ENCODE peak calls at places on chromosome 4, in six cellular contexts. One of them, this sample, is unnamed.

GRCh38 chr4:23697001-23697528 is 192.8 kb downstream of the PPARGC1A start:
- DNase-seq in HepG2: no peak
- DNase-seq in GM12878: no peak
- DNase-seq in GM12891: no peak
- DNase-seq in H1: no peak
- DNase-seq in SK-N-SH: no peak
- DNase-seq in this sample: no peak

GRCh38 chr4:151031831-151032605 is 16.9 kb upstream of the LRBA start:
- DNase-seq in HepG2: no peak
- DNase-seq in GM12878: peak; percentile 54
- DNase-seq in GM12891: no peak
- DNase-seq in H1: no peak
- DNase-seq in SK-N-SH: peak; percentile 13
- DNase-seq in this sample: no peak

GRCh38 chr4:70705146-70705855 is 16.5 kb upstream of the RUFY3 start:
- DNase-seq in HepG2: peak; percentile 52
- DNase-seq in GM12878: no peak
- DNase-seq in GM12891: peak; percentile 67
- DNase-seq in H1: peak; percentile 80
- DNase-seq in SK-N-SH: peak; percentile 91
- DNase-seq in this sample: peak; percentile 67

GRCh38 chr4:22593933-22594332 is 78.1 kb upstream of the ADGRA3 start:
- DNase-seq in HepG2: no peak
- DNase-seq in GM12878: no peak
- DNase-seq in GM12891: no peak
- DNase-seq in H1: no peak
- DNase-seq in SK-N-SH: no peak
- DNase-seq in this sample: no peak

GRCh38 chr4:151361966-151362365 is 36.6 kb upstream of the SH3D19 start:
- DNase-seq in HepG2: no peak
- DNase-seq in GM12878: no peak
- DNase-seq in GM12891: no peak
- DNase-seq in H1: no peak
- DNase-seq in SK-N-SH: no peak
- DNase-seq in this sample: no peak

GRCh38 chr4:10664408-10664807 is 20.2 kb downstream of the CLNK start:
- DNase-seq in HepG2: no peak
- DNase-seq in GM12878: no peak
- DNase-seq in GM12891: no peak
- DNase-seq in H1: no peak
- DNase-seq in SK-N-SH: no peak
- DNase-seq in this sample: no peak

GRCh38 chr4:113260671-113261070 is 211.2 kb downstream of the ANK2 start:
- DNase-seq in HepG2: no peak
- DNase-seq in GM12878: no peak
- DNase-seq in GM12891: no peak
- DNase-seq in H1: no peak
- DNase-seq in SK-N-SH: no peak
- DNase-seq in this sample: no peak

GRCh38 chr4:3283916-3284315 is 8.9 kb upstream of the RGS12 start:
- DNase-seq in HepG2: no peak
- DNase-seq in GM12878: no peak
- DNase-seq in GM12891: no peak
- DNase-seq in H1: no peak
- DNase-seq in SK-N-SH: no peak
- DNase-seq in this sample: no peak

GRCh38 chr4:123640271-123640670 is 243.7 kb downstream of the SPRY1 start:
- DNase-seq in HepG2: no peak
- DNase-seq in GM12878: no peak
- DNase-seq in GM12891: no peak
- DNase-seq in H1: no peak
- DNase-seq in SK-N-SH: no peak
- DNase-seq in this sample: no peak

GRCh38 chr4:10347815-10348214 is 109.4 kb downstream of the ZNF518B start:
- DNase-seq in HepG2: no peak
- DNase-seq in GM12878: no peak
- DNase-seq in GM12891: no peak
- DNase-seq in H1: no peak
- DNase-seq in SK-N-SH: no peak
- DNase-seq in this sample: no peak

GRCh38 chr4:124931050-124931449 is 218.5 kb upstream of the ANKRD50 start:
- DNase-seq in HepG2: no peak
- DNase-seq in GM12878: no peak
- DNase-seq in GM12891: no peak
- DNase-seq in H1: no peak
- DNase-seq in SK-N-SH: no peak
- DNase-seq in this sample: no peak

GRCh38 chr4:92969650-92970370 is 666.0 kb downstream of the GRID2 start:
- DNase-seq in HepG2: peak; percentile 89
- DNase-seq in GM12878: no peak
- DNase-seq in GM12891: no peak
- DNase-seq in H1: no peak
- DNase-seq in SK-N-SH: no peak
- DNase-seq in this sample: no peak

GRCh38 chr4:146654976-146655761 is 16.5 kb downstream of the POU4F2 start:
- DNase-seq in HepG2: no peak
- DNase-seq in GM12878: no peak
- DNase-seq in GM12891: no peak
- DNase-seq in H1: peak; percentile 77
- DNase-seq in SK-N-SH: peak; percentile 84
- DNase-seq in this sample: no peak

GRCh38 chr4:23915459-23916132 is 25.7 kb upstream of the PPARGC1A start:
- DNase-seq in HepG2: no peak
- DNase-seq in GM12878: no peak
- DNase-seq in GM12891: no peak
- DNase-seq in H1: no peak
- DNase-seq in SK-N-SH: no peak
- DNase-seq in this sample: no peak

GRCh38 chr4:124974163-124974562 is 261.6 kb upstream of the ANKRD50 start:
- DNase-seq in HepG2: no peak
- DNase-seq in GM12878: no peak
- DNase-seq in GM12891: no peak
- DNase-seq in H1: no peak
- DNase-seq in SK-N-SH: no peak
- DNase-seq in this sample: no peak

GRCh38 chr4:68712207-68712606 is 41.8 kb upstream of the UGT2B15 start:
- DNase-seq in HepG2: no peak
- DNase-seq in GM12878: no peak
- DNase-seq in GM12891: no peak
- DNase-seq in H1: no peak
- DNase-seq in SK-N-SH: no peak
- DNase-seq in this sample: no peak

GRCh38 chr4:84927428-84927827 is 39.1 kb downstream of the WDFY3 start:
- DNase-seq in HepG2: no peak
- DNase-seq in GM12878: no peak
- DNase-seq in GM12891: no peak
- DNase-seq in H1: no peak
- DNase-seq in SK-N-SH: no peak
- DNase-seq in this sample: no peak

GRCh38 chr4:120858776-120859175 is 63.8 kb downstream of the PRDM5 start:
- DNase-seq in HepG2: no peak
- DNase-seq in GM12878: no peak
- DNase-seq in GM12891: no peak
- DNase-seq in H1: no peak
- DNase-seq in SK-N-SH: no peak
- DNase-seq in this sample: no peak

GRCh38 chr4:184810720-184811119 is 15.0 kb downstream of the ACSL1 start:
- DNase-seq in HepG2: no peak
- DNase-seq in GM12878: no peak
- DNase-seq in GM12891: no peak
- DNase-seq in H1: no peak
- DNase-seq in SK-N-SH: no peak
- DNase-seq in this sample: no peak

GRCh38 chr4:40749717-40750460 is at the start of gene NSUN7:
- DNase-seq in HepG2: no peak
- DNase-seq in GM12878: no peak
- DNase-seq in GM12891: peak; percentile 40
- DNase-seq in H1: peak; percentile 93
- DNase-seq in SK-N-SH: peak; percentile 91
- DNase-seq in this sample: peak; percentile 27
- TF ChIP-seq TAF1 in HepG2: no peak
- TF ChIP-seq TAF1 in GM12878: no peak
- TF ChIP-seq TAF1 in GM12891: no peak
- TF ChIP-seq TAF1 in H1: peak; percentile 87
- TF ChIP-seq TAF1 in SK-N-SH: no peak
- TF ChIP-seq TAF1 in this sample: no peak

DNA sequence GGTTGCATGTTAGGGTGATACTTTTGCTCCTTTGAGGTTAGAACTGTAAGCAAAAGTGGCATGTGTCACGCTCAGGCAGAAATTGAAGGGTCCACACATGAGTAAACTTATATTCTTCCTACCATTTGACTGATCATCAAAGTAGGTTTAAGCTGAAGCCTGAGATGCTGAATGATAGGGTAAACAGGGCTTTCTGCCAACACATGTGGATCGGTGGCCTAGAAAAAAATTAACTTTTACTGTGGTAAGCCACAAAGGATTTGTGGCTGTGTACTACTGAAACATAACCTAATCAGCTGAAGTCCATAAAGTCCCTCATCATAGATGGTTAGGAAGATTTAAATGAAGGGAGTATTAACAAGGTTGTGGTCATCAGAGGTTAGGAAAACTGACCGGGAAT is 1070.1 kb downstream of the STPG2 start:
- DNase-seq in HepG2: no peak
- DNase-seq in GM12878: no peak
- DNase-seq in GM12891: no peak
- DNase-seq in H1: no peak
- DNase-seq in SK-N-SH: no peak
- DNase-seq in this sample: no peak
- TF ChIP-seq TAF1 in HepG2: no peak
- TF ChIP-seq TAF1 in GM12878: no peak
- TF ChIP-seq TAF1 in GM12891: no peak
- TF ChIP-seq TAF1 in H1: no peak
- TF ChIP-seq TAF1 in SK-N-SH: no peak
- TF ChIP-seq TAF1 in this sample: no peak

GRCh38 chr4:156084312-156084811 is 130.7 kb upstream of the CTSO start:
- DNase-seq in HepG2: no peak
- DNase-seq in GM12878: no peak
- DNase-seq in GM12891: no peak
- DNase-seq in H1: no peak
- DNase-seq in SK-N-SH: no peak
- DNase-seq in this sample: no peak

DNA sequence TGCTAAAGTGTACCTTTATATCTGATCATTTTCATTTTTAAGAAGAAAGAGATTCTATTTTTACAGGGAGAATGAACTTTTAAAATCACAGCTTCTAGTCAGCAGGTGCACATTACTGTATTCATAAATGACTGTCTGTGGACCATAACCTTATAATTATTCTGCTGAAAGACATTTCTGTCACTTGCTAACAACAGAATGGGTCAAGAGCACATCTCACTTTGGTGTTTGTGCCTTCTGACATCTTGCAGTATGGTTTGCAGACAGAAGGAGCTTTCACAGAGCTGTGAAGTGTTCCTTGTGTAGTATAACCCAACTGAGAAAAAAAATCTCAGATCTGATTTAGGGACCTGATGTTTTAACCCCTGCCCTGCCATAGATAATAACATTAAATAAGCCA is 131.4 kb upstream of the CTSO start:
- DNase-seq in HepG2: no peak
- DNase-seq in GM12878: no peak
- DNase-seq in GM12891: no peak
- DNase-seq in H1: no peak
- DNase-seq in SK-N-SH: no peak
- DNase-seq in this sample: no peak
- TF ChIP-seq TAF1 in HepG2: no peak
- TF ChIP-seq TAF1 in GM12878: no peak
- TF ChIP-seq TAF1 in GM12891: no peak
- TF ChIP-seq TAF1 in H1: no peak
- TF ChIP-seq TAF1 in SK-N-SH: no peak
- TF ChIP-seq TAF1 in this sample: no peak

DNA sequence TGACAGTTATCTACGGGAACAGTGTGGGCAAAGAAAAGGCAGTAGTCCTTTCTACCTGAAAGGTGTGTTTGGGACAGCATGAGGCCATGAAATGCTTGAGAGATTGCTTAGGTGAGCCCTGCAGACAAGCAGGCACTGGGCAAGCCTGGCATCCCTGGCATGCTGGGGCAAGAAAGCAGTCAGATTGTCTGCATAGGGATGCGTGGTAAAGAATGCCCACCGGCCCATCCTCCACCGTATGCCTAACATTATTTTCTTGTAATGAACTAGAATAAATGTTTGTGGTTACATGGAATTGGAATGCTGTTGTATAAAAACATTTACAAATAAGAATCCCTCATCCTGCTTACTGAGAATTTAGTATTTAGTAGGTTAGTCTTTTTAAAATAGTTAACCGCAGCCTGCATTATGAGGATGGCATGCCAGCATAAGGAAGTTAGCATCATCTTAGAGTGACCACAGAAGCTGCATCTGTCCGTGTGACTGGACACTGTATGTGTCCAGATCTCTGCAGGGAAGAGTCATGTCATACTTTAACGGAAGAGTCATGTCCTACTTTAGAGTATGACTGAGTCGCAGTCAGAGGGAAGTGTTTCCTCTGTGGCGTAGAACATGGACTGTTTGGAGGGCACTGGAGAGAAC is 18.9 kb downstream of the ZBTB49 start:
- DNase-seq in HepG2: no peak
- DNase-seq in GM12878: no peak
- DNase-seq in GM12891: no peak
- DNase-seq in H1: no peak
- DNase-seq in SK-N-SH: no peak
- DNase-seq in this sample: no peak
- TF ChIP-seq TAF1 in HepG2: no peak
- TF ChIP-seq TAF1 in GM12878: no peak
- TF ChIP-seq TAF1 in GM12891: no peak
- TF ChIP-seq TAF1 in H1: no peak
- TF ChIP-seq TAF1 in SK-N-SH: no peak
- TF ChIP-seq TAF1 in this sample: no peak

GRCh38 chr4:14924945-14925344 is 77.3 kb upstream of the CPEB2 start:
- DNase-seq in HepG2: no peak
- DNase-seq in GM12878: no peak
- DNase-seq in GM12891: no peak
- DNase-seq in H1: no peak
- DNase-seq in SK-N-SH: no peak
- DNase-seq in this sample: no peak

GRCh38 chr4:14926368-14926767 is 75.9 kb upstream of the CPEB2 start:
- DNase-seq in HepG2: no peak
- DNase-seq in GM12878: no peak
- DNase-seq in GM12891: no peak
- DNase-seq in H1: no peak
- DNase-seq in SK-N-SH: no peak
- DNase-seq in this sample: no peak

GRCh38 chr4:14925471-14925870 is 76.8 kb upstream of the CPEB2 start:
- DNase-seq in HepG2: no peak
- DNase-seq in GM12878: no peak
- DNase-seq in GM12891: no peak
- DNase-seq in H1: no peak
- DNase-seq in SK-N-SH: no peak
- DNase-seq in this sample: no peak

GRCh38 chr4:14929669-14930068 is 72.6 kb upstream of the CPEB2 start:
- DNase-seq in HepG2: no peak
- DNase-seq in GM12878: no peak
- DNase-seq in GM12891: no peak
- DNase-seq in H1: no peak
- DNase-seq in SK-N-SH: no peak
- DNase-seq in this sample: no peak

GRCh38 chr4:14928035-14928434 is 74.2 kb upstream of the CPEB2 start:
- DNase-seq in HepG2: no peak
- DNase-seq in GM12878: no peak
- DNase-seq in GM12891: no peak
- DNase-seq in H1: no peak
- DNase-seq in SK-N-SH: no peak
- DNase-seq in this sample: no peak
- TF ChIP-seq TAF1 in HepG2: no peak
- TF ChIP-seq TAF1 in GM12878: no peak
- TF ChIP-seq TAF1 in GM12891: no peak
- TF ChIP-seq TAF1 in H1: no peak
- TF ChIP-seq TAF1 in SK-N-SH: no peak
- TF ChIP-seq TAF1 in this sample: no peak

This sample was measured in GM12892.